ENCODE peak calls at places on chromosomes 2 and 18, in ten cellular contexts. C is right lobe of liver, U is ovary, H is A549, D is GM12865, X is body of pancreas, A is dorsolateral prefrontal cortex, Q is IMR-90, Y is OCI-LY7, N is tibial artery. J is an unnamed sample.
A peak's percentile ranks its signal among the peaks of the same experiment; 100 is the strongest.

GRCh38 chr2:240626531-240627300 is 1.4 kb downstream of the GPR35 start:
- DNase-seq in C (peak; percentile 42), U (peak; percentile 14), H (no peak), D (peak; percentile 52), X (peak; percentile 19), A (no peak), Q (no peak), Y (no peak), N (peak; percentile 21), J (no peak)

GRCh38 chr2:152678808-152679207 is 38.5 kb downstream of the PRPF40A start:
- DNase-seq in C (no peak), U (no peak), H (no peak), D (no peak), X (no peak), A (no peak), Q (no peak), Y (no peak), N (no peak), J (no peak)

GRCh38 chr18:50105027-50105426 is 89.9 kb downstream of the MYO5B start:
- DNase-seq in C (no peak), U (no peak), H (no peak), D (no peak), X (no peak), A (no peak), Q (no peak), Y (no peak), N (no peak), J (no peak)

GRCh38 chr2:242085941-242086621 is 216.6 kb downstream of the RTP5 start:
- DNase-seq in C (peak; percentile 75), U (no peak), H (no peak), D (peak; percentile 66), X (peak; percentile 78), A (no peak), Q (peak; percentile 1), Y (peak; percentile 50), N (peak; percentile 51), J (peak; percentile 55)

GRCh38 chr18:26057208-26057821 is 33.1 kb downstream of the SS18 start:
- DNase-seq in C (no peak), U (no peak), H (no peak), D (no peak), X (no peak), A (no peak), Q (peak; percentile 65), Y (no peak), N (no peak), J (no peak)

GRCh38 chr2:30396436-30397232 is 50.4 kb upstream of the LCLAT1 start:
- DNase-seq in C (no peak), U (no peak), H (no peak), D (no peak), X (no peak), A (no peak), Q (no peak), Y (no peak), N (no peak), J (no peak)

GRCh38 chr2:202933139-202933510 is 21.1 kb downstream of the CARF start:
- DNase-seq in C (no peak), U (no peak), H (no peak), D (no peak), X (no peak), A (no peak), Q (no peak), Y (no peak), N (no peak), J (no peak)

GRCh38 chr2:97868986-97869721 is 126.6 kb downstream of the TMEM131 start:
- DNase-seq in C (no peak), U (no peak), H (peak; percentile 85), D (no peak), X (no peak), A (peak; percentile 46), Q (peak; percentile 94), Y (no peak), N (no peak), J (peak; percentile 95)

GRCh38 chr2:186746584-186746983 is 52.7 kb downstream of the FAM171B start:
- DNase-seq in C (no peak), U (no peak), H (no peak), D (peak; percentile 43), X (no peak), A (no peak), Q (no peak), Y (no peak), N (no peak), J (no peak)

GRCh38 chr2:240817496-240818292 is 2.3 kb downstream of the KIF1A start:
- DNase-seq in C (no peak), U (no peak), H (no peak), D (no peak), X (no peak), A (peak; percentile 29), Q (no peak), Y (no peak), N (no peak), J (no peak)

GRCh38 chr2:180063494-180063893 is 56.4 kb upstream of the CWC22 start:
- DNase-seq in C (no peak), U (no peak), H (no peak), D (no peak), X (no peak), A (no peak), Q (no peak), Y (no peak), N (no peak), J (peak; percentile 48)

GRCh38 chr2:172555522-172556283 is at the start of gene PDK1:
- DNase-seq in C (peak; percentile 96), U (peak; percentile 91), H (peak; percentile 87), D (peak; percentile 94), X (peak; percentile 88), A (peak; percentile 92), Q (peak; percentile 87), Y (peak; percentile 89), N (peak; percentile 86), J (peak; percentile 79)

GRCh38 chr2:148042219-148042618 is 21.3 kb downstream of the MBD5 start:
- DNase-seq in C (no peak), U (no peak), H (no peak), D (peak; percentile 42), X (no peak), A (no peak), Q (peak; percentile 20), Y (no peak), N (no peak), J (no peak)

GRCh38 chr18:58045265-58046086 is 1.4 kb downstream of the NEDD4L start:
- DNase-seq in C (peak; percentile 74), U (peak; percentile 32), H (peak; percentile 38), D (peak; percentile 48), X (peak; percentile 84), A (peak; percentile 67), Q (peak; percentile 31), Y (no peak), N (peak; percentile 28), J (peak; percentile 15)

GRCh38 chr2:113277474-113278072 is 1.1 kb downstream of the PAX8 start:
- DNase-seq in C (no peak), U (no peak), H (no peak), D (no peak), X (no peak), A (no peak), Q (no peak), Y (no peak), N (no peak), J (no peak)
- H3K4me3 ChIP-seq in C (no peak overlapping the region), U (no peak overlapping the region), H (no peak overlapping the region), D (no peak overlapping the region), X (no peak overlapping the region), A (no peak overlapping the region), Q (no peak overlapping the region), Y (no peak overlapping the region), N (no peak overlapping the region), J (no peak overlapping the region)

GRCh38 chr2:46776687-46777327 is 138.8 kb downstream of the MCFD2 start:
- DNase-seq in C (peak; percentile 48), U (peak; percentile 82), H (peak; percentile 73), D (peak; percentile 63), X (peak; percentile 61), A (no peak), Q (peak; percentile 79), Y (peak; percentile 55), N (peak; percentile 65), J (peak; percentile 84)
- TF ChIP-seq CTCF in C (peak; percentile 73), U (no peak), H (peak; percentile 85), D (peak; percentile 78), X (peak; percentile 50), A (peak; percentile 44), Q (peak; percentile 86), Y (peak; percentile 94), N (peak; percentile 50), J (peak; percentile 81)

GRCh38 chr18:3592864-3593263 is 142.9 kb downstream of the TGIF1 start:
- DNase-seq in C (no peak), U (no peak), H (no peak), D (no peak), X (no peak), A (no peak), Q (no peak), Y (no peak), N (no peak), J (no peak)
- H3K4me3 ChIP-seq in C (no peak overlapping the region), U (no peak overlapping the region), H (peak overlapping the region; percentile 6), D (no peak overlapping the region), X (no peak overlapping the region), A (no peak overlapping the region), Q (no peak overlapping the region), Y (peak overlapping the region; percentile 79), N (no peak overlapping the region), J (peak overlapping the region; percentile 40)

GRCh38 chr2:83386559-83386958 is 1072.5 kb downstream of the SUCLG1 start:
- DNase-seq in C (no peak), U (no peak), H (no peak), D (no peak), X (no peak), A (no peak), Q (no peak), Y (no peak), N (no peak), J (no peak)
- TF ChIP-seq CTCF in C (no peak), U (no peak), H (no peak), D (no peak), X (no peak), A (no peak), Q (no peak), Y (no peak), N (no peak), J (no peak)

DNA sequence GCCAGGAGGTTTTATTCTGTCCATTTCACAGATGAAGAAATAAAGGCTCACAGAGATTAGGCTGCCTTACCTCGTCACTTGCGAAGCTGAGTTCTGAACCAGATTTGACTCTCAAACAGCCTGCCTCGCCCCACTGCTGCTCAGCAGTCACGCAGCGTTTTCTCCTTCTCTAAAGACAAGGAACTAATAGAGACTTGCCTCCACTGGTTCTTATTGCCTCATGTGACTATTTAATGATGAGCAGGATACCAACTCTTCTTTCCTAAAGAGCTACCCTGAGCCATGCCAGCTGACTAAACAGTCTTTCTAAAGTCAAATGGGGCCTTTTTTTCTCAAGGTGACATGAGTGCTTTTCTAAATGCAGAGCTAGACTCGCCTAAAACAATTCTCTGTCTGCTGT is 147.5 kb downstream of the NCKAP5 start:
- DNase-seq in C (no peak), U (no peak), H (no peak), D (no peak), X (no peak), A (no peak), Q (no peak), Y (no peak), N (no peak), J (no peak)
- H3K4me3 ChIP-seq in C (no peak overlapping the region), U (no peak overlapping the region), H (peak overlapping the region; percentile 25), D (no peak overlapping the region), X (no peak overlapping the region), A (no peak overlapping the region), Q (no peak overlapping the region), Y (no peak overlapping the region), N (no peak overlapping the region), J (no peak overlapping the region)